ENCODE peak calls at places on chromosomes 4 and X, in seven cellular contexts. D is BJ; N is CD8-positive, alpha-beta T cell; U is stimulated activated CD8-positive, alpha-beta memory T cell treated with anti-CD3 and anti-CD28 coated beads, Interleukin-15, amount 100 ng/mL, for 24 hours; I is NCI-H460; C is NCI-H1694; M is activated CD4-positive, alpha-beta T cell treated with anti-CD3 and anti-CD28 coated beads, Interleukin-2, amount 50 U/mL, for 48 hours. F is an unnamed sample.

GRCh38 chr4:7214359-7214758 is 22.0 kb downstream of the SORCS2 start:
- DNase-seq in D (no peak), N (no peak), U (no peak), I (no peak), C (no peak), M (no peak), F (no peak)

GRCh38 chr4:98778206-98778605 is 119.8 kb upstream of the TSPAN5 start:
- DNase-seq in D (peak; percentile 26), N (no peak), U (no peak), I (peak; percentile 59), C (no peak), M (no peak), F (no peak)

GRCh38 chrX:23373129-23373804 is 38.6 kb downstream of the PTCHD1 start:
- DNase-seq in D (no peak), N (no peak), U (no peak), I (peak; percentile 1), C (no peak), M (no peak), F (no peak)

GRCh38 chr4:105709081-105709450 is 482 bp downstream of the GSTCD start:
- DNase-seq in D (no peak), N (no peak), U (peak; percentile 1), I (no peak), C (no peak), M (no peak), F (no peak)

GRCh38 chr4:16669036-16669435 is 229.4 kb downstream of the LDB2 start:
- DNase-seq in D (no peak), N (no peak), U (no peak), I (no peak), C (no peak), M (no peak), F (no peak)

GRCh38 chr4:127012549-127012948 is 620.2 kb upstream of the INTU start:
- DNase-seq in D (no peak), N (no peak), U (no peak), I (no peak), C (peak; percentile 33), M (no peak), F (no peak)

GRCh38 chr4:40881096-40881495 is 131.3 kb downstream of the NSUN7 start:
- DNase-seq in D (no peak), N (no peak), U (no peak), I (no peak), C (no peak), M (no peak), F (no peak)

GRCh38 chr4:40825014-40825838 is 75.5 kb downstream of the NSUN7 start:
- DNase-seq in D (no peak), N (no peak), U (no peak), I (no peak), C (no peak), M (no peak), F (no peak)

GRCh38 chr4:123995939-123996338 is 599.3 kb downstream of the SPRY1 start:
- DNase-seq in D (peak; percentile 52), N (no peak), U (no peak), I (no peak), C (no peak), M (no peak), F (no peak)